ENCODE peak calls at places on chromosome 1, in ten cellular contexts. R, O, K, B, L, H, A, M, Y and T are unnamed samples.

GRCh38 chr1:239247299-239247698 is 139.1 kb upstream of the CHRM3 start:
- DNase-seq in K (no peak), A (no peak), B (no peak), Y (no peak), R (no peak), L (no peak), H (no peak), O (peak), M (no peak), T (no peak)

GRCh38 chr1:17281775-17282181 is 26.2 kb upstream of the PADI4 start:
- DNase-seq in Y (no peak), H (no peak), B (no peak), L (no peak), O (no peak), K (no peak), A (no peak), R (no peak), M (no peak), T (no peak)

GRCh38 chr1:11938722-11939526 is 4.4 kb downstream of the PLOD1 start:
- DNase-seq in Y (no peak), L (no peak), H (no peak), A (peak), B (no peak), O (no peak), M (no peak), K (no peak), R (no peak), T (no peak)

GRCh38 chr1:217660353-217661062 is 29.4 kb downstream of the SPATA17 start:
- DNase-seq in M (no peak), H (no peak), L (no peak), R (no peak), K (peak), B (peak), O (peak), A (no peak), Y (no peak), T (no peak)

GRCh38 chr1:36927826-36928225 is 106.5 kb downstream of the GRIK3 start:
- DNase-seq in K (no peak), Y (no peak), B (no peak), M (no peak), H (no peak), L (no peak), O (no peak), A (no peak), R (no peak), T (no peak)

GRCh38 chr1:230495891-230496385 is 69.8 kb upstream of the PGBD5 start:
- DNase-seq in H (no peak), O (no peak), K (no peak), Y (no peak), A (no peak), L (no peak), R (no peak), M (no peak), B (no peak), T (peak)

GRCh38 chr1:18731591-18732235 is 101.1 kb downstream of the PAX7 start:
- DNase-seq in L (no peak), H (no peak), B (no peak), O (no peak), K (no peak), R (no peak), Y (no peak), M (no peak), A (no peak), T (no peak)

GRCh38 chr1:3018051-3018471 is 3.2 kb upstream of the ACTRT2 start:
- DNase-seq in O (no peak), R (no peak), B (no peak), H (no peak), Y (no peak), M (no peak), L (no peak), K (no peak), A (no peak), T (no peak)

GRCh38 chr1:102942324-102942723 is 166.0 kb downstream of the COL11A1 start:
- DNase-seq in K (no peak), L (no peak), H (no peak), Y (no peak), B (peak), M (no peak), A (no peak), O (peak), R (no peak), T (no peak)

GRCh38 chr1:77010937-77011336 is 143.7 kb downstream of the ST6GALNAC5 start:
- DNase-seq in A (no peak), H (no peak), K (no peak), Y (no peak), B (no peak), L (no peak), O (no peak), R (no peak), M (no peak), T (no peak)

GRCh38 chr1:217029311-217030157 is 306.3 kb upstream of the ESRRG start:
- DNase-seq in L (no peak), M (no peak), O (peak), B (peak), K (no peak), Y (no peak), R (no peak), H (no peak), A (no peak), T (no peak)

GRCh38 chr1:5738911-5739462 is 253.2 kb downstream of the NPHP4 start:
- DNase-seq in A (no peak), L (no peak), M (no peak), B (no peak), H (no peak), K (no peak), R (no peak), O (no peak), Y (no peak), T (no peak)

GRCh38 chr1:27475707-27476106 is 14.3 kb downstream of the WASF2 start:
- DNase-seq in M (no peak), K (no peak), O (no peak), Y (no peak), B (no peak), H (no peak), A (no peak), R (no peak), L (no peak), T (no peak)

GRCh38 chr1:216532399-216532798 is 109.2 kb upstream of the USH2A start:
- DNase-seq in H (no peak), O (no peak), M (no peak), R (no peak), L (no peak), K (no peak), B (no peak), Y (no peak), A (no peak), T (no peak)

GRCh38 chr1:44801491-44802305 is 1.5 kb downstream of the PLK3 start:
- DNase-seq in K (no peak), A (peak), L (no peak), M (no peak), Y (no peak), O (no peak), R (peak), B (no peak), H (no peak), T (no peak)